ENCODE peak calls at places on chromosomes 3 and 15, in eight cellular contexts. M is hepatocyte, Y is tibial artery, R is heart left ventricle, C is IMR-90, X is spleen, F is fibroblast of lung, N is ovary. O is an unnamed sample.
A peak's percentile ranks its signal among the peaks of the same experiment; 100 is the strongest.

GRCh38 chr15:63013052-63013808 is 29.3 kb upstream of the TPM1 start:
- DNase-seq in M (no peak), Y (no peak), X (no peak), N (no peak), R (no peak), C (peak; percentile 83), F (peak; percentile 84), O (peak; percentile 81)

GRCh38 chr15:55791576-55792400 is 48.8 kb upstream of the PRTG start:
- DNase-seq in N (no peak), X (no peak), C (peak; percentile 49), R (no peak), Y (no peak), M (no peak), F (peak; percentile 94), O (peak; percentile 30)

GRCh38 chr3:74267583-74268184 is 346.8 kb downstream of the CNTN3 start:
- DNase-seq in F (peak; percentile 34), R (no peak), M (peak; percentile 81), Y (no peak), X (no peak), N (no peak), C (peak; percentile 63), O (peak; percentile 49)

GRCh38 chr15:56261854-56262509 is 18.3 kb upstream of the RFX7 start:
- DNase-seq in N (no peak), Y (no peak), C (no peak), X (no peak), R (no peak), M (no peak), F (no peak), O (no peak)

GRCh38 chr3:170204509-170204908 is 17.7 kb upstream of the PRKCI start:
- DNase-seq in F (no peak), R (no peak), C (no peak), M (no peak), X (no peak), N (no peak), Y (no peak), O (no peak)

GRCh38 chr3:7112523-7113056 is 251.7 kb downstream of the GRM7 start:
- DNase-seq in C (no peak), F (no peak), Y (no peak), R (no peak), X (no peak), N (no peak), M (no peak), O (no peak)

GRCh38 chr3:179450901-179451334 is 352 bp downstream of the GNB4 start:
- DNase-seq in M (peak; percentile 43), X (no peak), F (peak; percentile 48), C (peak; percentile 23), R (no peak), N (no peak), Y (no peak), O (peak; percentile 25)

GRCh38 chr3:184361932-184362667 is 590 bp downstream of the POLR2H start:
- DNase-seq in R (peak; percentile 76), C (peak; percentile 38), X (peak; percentile 92), Y (peak; percentile 88), M (peak; percentile 81), N (peak; percentile 83), F (no peak), O (peak; percentile 34)

GRCh38 chr3:71022552-71023335 is 560.8 kb downstream of the FOXP1 start:
- DNase-seq in R (no peak), N (no peak), F (peak; percentile 26), Y (no peak), C (peak; percentile 10), M (no peak), X (no peak), O (no peak)

GRCh38 chr15:27066446-27066845 is 95.5 kb downstream of the GABRG3 start:
- DNase-seq in X (no peak), Y (no peak), N (no peak), M (no peak), F (no peak), C (no peak), R (no peak), O (no peak)

GRCh38 chr3:65170357-65171090 is 482.7 kb upstream of the ADAMTS9 start:
- DNase-seq in Y (peak; percentile 99), F (peak; percentile 95), R (peak; percentile 86), C (peak; percentile 85), N (peak; percentile 90), M (peak; percentile 76), X (no peak), O (peak; percentile 94)

GRCh38 chr3:134474956-134475355 is 10.8 kb downstream of the ANAPC13 start:
- DNase-seq in X (no peak), F (no peak), R (no peak), M (no peak), N (no peak), Y (no peak), C (no peak), O (no peak)

GRCh38 chr3:183815951-183816475 is 9.4 kb downstream of the MAP6D1 start:
- DNase-seq in N (no peak), F (no peak), Y (peak; percentile 28), C (no peak), R (no peak), X (peak; percentile 64), M (no peak), O (no peak)

GRCh38 chr3:53074366-53074696 is 28.5 kb upstream of the SFMBT1 start:
- DNase-seq in R (no peak), F (no peak), N (peak; percentile 25), M (no peak), X (peak; percentile 54), Y (peak; percentile 35), C (no peak), O (no peak)
- TF ChIP-seq CTCF in R (no peak), F (no peak), N (no peak), M (no peak), X (no peak), Y (no peak), C (no peak), O (peak; percentile 9)

DNA sequence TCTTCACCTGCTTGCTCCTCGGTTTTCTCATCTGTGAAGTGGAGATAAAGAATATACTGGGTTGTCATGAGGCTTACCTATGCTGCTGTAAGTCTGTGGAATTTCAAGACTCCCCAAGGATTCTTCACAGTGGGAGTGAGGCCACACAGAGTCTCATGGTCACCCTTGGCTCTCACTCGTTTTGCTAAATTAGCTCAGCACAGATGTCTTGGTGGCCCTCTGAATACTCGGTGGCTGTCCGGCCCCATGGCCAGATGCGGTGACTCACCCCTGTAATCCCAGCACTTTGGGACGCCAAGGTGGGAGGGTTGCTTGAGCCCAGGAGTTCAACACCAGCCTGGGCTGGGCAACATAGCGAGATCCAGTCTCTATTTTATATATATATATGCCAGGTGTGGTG is 5.0 kb upstream of the CHCHD6 start:
- DNase-seq in F (no peak), C (no peak), M (no peak), R (no peak), X (no peak), Y (no peak), N (no peak), O (no peak)
- H3K27me3 ChIP-seq in F (peaks cover 2% of the 10 kb centered on the region), C (peaks cover 17% of the 10 kb centered on the region), M (peaks cover 6% of the 10 kb centered on the region), R (no peaks in the 10 kb centered on the region), X (peaks cover 14% of the 10 kb centered on the region), Y (peaks cover 16% of the 10 kb centered on the region), N (no peaks in the 10 kb centered on the region), O (peaks cover 9% of the 10 kb centered on the region)

DNA sequence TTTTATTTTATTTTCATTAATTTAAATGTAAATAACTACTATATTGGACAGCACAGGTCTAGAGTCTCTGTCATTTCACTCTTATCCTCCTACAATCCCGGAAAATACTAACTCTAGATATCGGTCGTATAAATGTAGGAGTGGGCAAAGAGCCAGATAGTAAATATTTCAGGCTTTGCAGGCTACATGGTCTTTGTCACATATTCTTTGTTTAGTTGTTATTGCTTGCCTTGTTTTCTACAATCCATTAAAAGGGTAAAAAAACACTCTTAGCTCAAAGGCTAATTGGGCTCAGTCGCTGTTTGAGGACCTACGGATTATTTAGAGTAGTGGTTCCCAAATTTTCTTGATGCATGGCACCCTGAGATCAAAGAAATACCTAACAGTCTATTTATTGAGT is 1.7 kb downstream of the KNL1 start:
- DNase-seq in C (no peak), F (no peak), N (no peak), Y (no peak), X (no peak), M (no peak), R (no peak), O (no peak)
- H3K4me3 ChIP-seq in C (no peak overlapping the region), F (peak overlapping the region; percentile 99), N (no peak overlapping the region), Y (no peak overlapping the region), X (no peak overlapping the region), M (no peak overlapping the region), R (no peak overlapping the region), O (peak overlapping the region; percentile 5)

GRCh38 chr3:150314248-150315027 is 93.7 kb upstream of the TSC22D2 start:
- DNase-seq in X (no peak), N (no peak), M (peak; percentile 69), C (no peak), Y (no peak), F (no peak), R (no peak), O (no peak)

GRCh38 chr3:150309557-150309956 is 98.5 kb upstream of the TSC22D2 start:
- DNase-seq in M (no peak), F (peak; percentile 80), C (peak; percentile 84), Y (no peak), N (no peak), X (no peak), R (no peak), O (peak; percentile 54)

GRCh38 chr3:150315711-150316110 is 92.4 kb upstream of the TSC22D2 start:
- DNase-seq in M (no peak), C (no peak), R (no peak), Y (no peak), N (no peak), X (no peak), F (no peak), O (no peak)

GRCh38 chr3:150311156-150311555 is 96.9 kb upstream of the TSC22D2 start:
- DNase-seq in M (no peak), R (no peak), F (no peak), N (no peak), X (no peak), C (no peak), Y (no peak), O (no peak)

DNA sequence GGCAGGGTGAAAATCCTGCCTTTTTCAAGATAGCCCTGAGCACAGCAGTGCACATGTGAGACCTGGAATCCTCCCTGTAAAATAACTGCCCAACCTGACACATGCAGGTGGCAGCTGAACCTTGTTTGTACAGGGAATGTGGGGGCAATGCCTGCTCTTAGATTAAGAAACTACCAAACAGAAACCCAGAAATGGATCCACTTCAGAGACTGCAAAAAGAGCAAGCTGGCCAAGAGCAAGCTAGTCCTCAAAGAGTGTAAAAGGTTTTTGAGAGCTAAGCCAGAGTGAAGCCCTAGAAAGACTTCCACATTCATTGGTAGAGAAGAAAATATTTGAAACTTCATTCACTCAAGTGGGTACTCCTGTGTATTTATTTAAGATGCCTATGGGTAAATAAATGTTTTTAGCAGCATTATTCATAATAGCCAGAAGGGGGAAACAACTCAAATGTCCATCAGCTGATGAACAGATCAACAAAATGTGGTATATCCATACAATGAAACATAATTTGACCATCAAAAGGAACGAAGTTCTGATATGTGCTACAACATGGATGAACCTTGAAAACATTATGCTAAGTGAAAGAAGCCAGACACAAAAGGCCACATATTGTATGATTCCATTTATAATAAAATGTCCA is 96.0 kb upstream of the TSC22D2 start:
- DNase-seq in N (no peak), X (no peak), F (no peak), R (no peak), C (no peak), Y (no peak), M (no peak), O (no peak)
- TF ChIP-seq CTCF in N (no peak), X (no peak), F (no peak), R (no peak), C (no peak), Y (no peak), M (no peak), O (no peak)

GRCh38 chr15:81481326-81481725 is 107.3 kb upstream of the TMC3 start:
- DNase-seq in X (no peak), C (no peak), R (no peak), N (no peak), M (no peak), F (no peak), Y (no peak), O (no peak)
- H3K27me3 ChIP-seq in X (no peaks in the 10 kb centered on the region), C (no peaks in the 10 kb centered on the region), R (no peaks in the 10 kb centered on the region), N (no peaks in the 10 kb centered on the region), M (no peaks in the 10 kb centered on the region), F (no peaks in the 10 kb centered on the region), Y (no peaks in the 10 kb centered on the region), O (no peaks in the 10 kb centered on the region)